ENCODE peak calls at places on chromosomes 2 and 18, in four cellular contexts. E, X, W and O are unnamed samples.
A peak's percentile ranks its signal among the peaks of the same experiment; 100 is the strongest.

GRCh38 chr18:36375118-36375517 is 77.6 kb downstream of the FHOD3 start:
- DNase-seq in E (no peak), X (no peak), W (no peak), O (no peak)

GRCh38 chr2:7269993-7270392 is 352.8 kb downstream of the RNF144A start:
- DNase-seq in E (no peak), X (no peak), W (no peak), O (no peak)

GRCh38 chr2:115542331-115542730 is 1099.9 kb downstream of the DPP10 start:
- DNase-seq in E (no peak), X (no peak), W (no peak), O (no peak)

GRCh38 chr18:78528437-78529228 is 451.0 kb upstream of the SALL3 start:
- DNase-seq in E (no peak), X (no peak), W (no peak), O (no peak)

GRCh38 chr2:207473203-207473865 is 56.4 kb upstream of the CREB1 start:
- DNase-seq in E (no peak), X (peak; percentile 62), W (peak; percentile 50), O (no peak)

GRCh38 chr2:84830758-84831500 is 50.0 kb downstream of the TRABD2A start:
- DNase-seq in E (no peak), X (no peak), W (no peak), O (no peak)

GRCh38 chr2:66897676-66898280 is 462.9 kb downstream of the MEIS1 start:
- DNase-seq in E (no peak), X (no peak), W (no peak), O (no peak)

GRCh38 chr2:226835420-226835795 is 446 bp upstream of the RHBDD1 start:
- DNase-seq in E (no peak), X (no peak), W (peak; percentile 36), O (no peak)

GRCh38 chr2:29012211-29012681 is 31.1 kb downstream of the TOGARAM2 start:
- DNase-seq in E (peak; percentile 62), X (peak; percentile 80), W (peak; percentile 93), O (no peak)

GRCh38 chr2:118242216-118242615 is 153.9 kb downstream of the INSIG2 start:
- DNase-seq in E (no peak), X (no peak), W (no peak), O (no peak)

GRCh38 chr2:55620123-55620779 is 2.8 kb upstream of the PPP4R3B start:
- DNase-seq in E (no peak), X (no peak), W (no peak), O (no peak)

GRCh38 chr2:180873219-180873618 is 107.2 kb upstream of the UBE2E3 start:
- DNase-seq in E (no peak), X (no peak), W (no peak), O (no peak)

GRCh38 chr2:106068415-106068814 is 125.7 kb downstream of the UXS1 start:
- DNase-seq in E (no peak), X (no peak), W (no peak), O (no peak)

GRCh38 chr2:152541712-152542111 is 175.5 kb downstream of the PRPF40A start:
- DNase-seq in E (no peak), X (no peak), W (no peak), O (no peak)

DNA sequence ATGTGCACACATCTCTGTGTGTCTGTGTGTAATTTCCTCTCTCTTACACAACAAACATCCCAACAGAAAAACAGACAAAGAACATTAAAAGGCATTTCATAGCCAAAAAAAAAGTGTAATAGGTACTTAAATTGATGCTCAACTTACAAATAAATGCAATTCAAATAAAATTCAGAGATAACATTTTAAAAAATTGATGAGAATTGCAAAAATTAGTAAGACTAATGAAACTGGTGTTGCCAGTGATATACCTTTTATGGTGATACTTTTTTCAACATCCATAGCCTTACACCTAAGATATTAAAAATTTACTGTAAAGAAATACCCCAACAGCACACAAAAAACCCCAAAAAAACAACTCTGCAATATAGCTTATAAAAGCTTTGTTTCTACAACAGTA is 76.0 kb downstream of the SS18 start:
- DNase-seq in E (no peak), X (no peak), W (no peak), O (no peak)
- H3K36me3 ChIP-seq in E (peaks cover 46% of the 10 kb centered on the region), X (peaks cover 3% of the 10 kb centered on the region), W (peaks cover 61% of the 10 kb centered on the region), O (peaks cover 7% of the 10 kb centered on the region)

GRCh38 chr2:197455428-197455827 is 2.1 kb downstream of the COQ10B start:
- DNase-seq in E (no peak), X (no peak), W (no peak), O (no peak)

GRCh38 chr2:197453914-197454398 is 604 bp downstream of the COQ10B start:
- DNase-seq in E (no peak), X (no peak), W (no peak), O (no peak)

GRCh38 chr2:197452754-197453122 is 614 bp upstream of the COQ10B start:
- DNase-seq in E (no peak), X (no peak), W (no peak), O (no peak)

GRCh38 chr2:197453123-197453913 is at the start of gene COQ10B:
- DNase-seq in E (peak; percentile 100), X (peak; percentile 99), W (peak; percentile 100), O (peak; percentile 100)

DNA sequence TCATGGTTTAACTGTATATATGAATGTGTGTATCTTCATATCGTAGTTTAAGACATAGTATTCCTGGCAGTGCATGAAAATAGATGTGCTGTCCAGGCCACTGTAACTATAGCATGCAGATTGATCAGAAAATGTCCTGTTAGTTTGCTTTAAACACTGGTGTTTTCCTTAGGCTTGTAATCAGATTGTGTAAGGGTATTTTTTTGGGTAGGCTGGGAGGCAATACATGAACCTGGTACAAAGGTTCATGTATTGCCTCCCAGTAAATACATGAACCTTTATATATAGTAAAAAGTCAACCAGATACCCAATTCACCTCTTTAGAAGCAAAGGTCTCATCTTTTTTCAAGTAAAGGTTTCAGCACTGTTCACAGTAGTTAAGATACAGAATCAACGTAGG is 1.6 kb downstream of the COQ10B start:
- DNase-seq in E (no peak), X (no peak), W (no peak), O (no peak)
- H3K4me1 ChIP-seq in E (peaks cover 37% of the 10 kb centered on the region), X (peaks cover 29% of the 10 kb centered on the region), W (peaks cover 24% of the 10 kb centered on the region), O (peaks cover 15% of the 10 kb centered on the region)

DNA sequence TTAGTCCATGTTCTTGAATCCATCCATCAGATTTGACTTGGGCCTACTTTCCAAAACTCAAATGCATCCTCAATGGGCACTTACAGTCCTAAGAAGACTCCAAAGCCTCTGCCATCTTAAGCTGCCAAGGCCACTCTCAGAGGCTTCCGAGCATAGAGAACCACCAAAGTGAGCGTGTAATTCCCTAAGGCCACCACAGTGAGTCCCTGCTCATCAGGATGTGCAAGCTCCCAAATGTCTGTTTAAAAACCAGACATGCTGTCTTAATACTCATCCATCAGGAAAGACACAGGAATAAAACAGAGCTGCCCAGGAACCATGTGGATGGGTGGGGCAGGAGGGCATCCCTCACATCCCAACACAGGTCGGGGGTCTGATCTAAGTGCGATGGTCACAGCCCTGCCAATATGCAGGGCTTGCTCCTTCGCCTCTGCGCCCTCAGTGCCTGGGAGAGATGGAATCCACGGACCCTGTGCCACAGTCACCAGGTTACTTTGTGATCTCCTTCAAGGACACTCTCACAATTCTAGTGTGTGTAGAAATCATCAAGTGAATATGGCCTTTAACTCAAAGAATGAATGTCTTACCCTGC is 80.4 kb downstream of the POLR1A start:
- DNase-seq in E (no peak), X (no peak), W (no peak), O (no peak)
- H3K36me3 ChIP-seq in E (peaks cover 49% of the 10 kb centered on the region), X (no peaks in the 10 kb centered on the region), W (peaks cover 46% of the 10 kb centered on the region), O (peaks cover 21% of the 10 kb centered on the region)

GRCh38 chr2:65381607-65382032 is 50.8 kb downstream of the SPRED2 start:
- DNase-seq in E (no peak), X (no peak), W (no peak), O (no peak)

GRCh38 chr2:65379721-65380171 is 52.7 kb downstream of the SPRED2 start:
- DNase-seq in E (no peak), X (no peak), W (no peak), O (no peak)

GRCh38 chr2:65378308-65378689 is 54.1 kb downstream of the SPRED2 start:
- DNase-seq in E (no peak), X (no peak), W (no peak), O (no peak)

GRCh38 chr2:65379168-65379672 is 53.2 kb downstream of the SPRED2 start:
- DNase-seq in E (no peak), X (no peak), W (no peak), O (no peak)

GRCh38 chr2:65380243-65380642 is 52.2 kb downstream of the SPRED2 start:
- DNase-seq in E (no peak), X (no peak), W (no peak), O (no peak)
- H3K4me1 ChIP-seq in E (peaks cover 36% of the 10 kb centered on the region), X (peaks cover 80% of the 10 kb centered on the region), W (peaks cover 49% of the 10 kb centered on the region), O (peaks cover 48% of the 10 kb centered on the region)

DNA sequence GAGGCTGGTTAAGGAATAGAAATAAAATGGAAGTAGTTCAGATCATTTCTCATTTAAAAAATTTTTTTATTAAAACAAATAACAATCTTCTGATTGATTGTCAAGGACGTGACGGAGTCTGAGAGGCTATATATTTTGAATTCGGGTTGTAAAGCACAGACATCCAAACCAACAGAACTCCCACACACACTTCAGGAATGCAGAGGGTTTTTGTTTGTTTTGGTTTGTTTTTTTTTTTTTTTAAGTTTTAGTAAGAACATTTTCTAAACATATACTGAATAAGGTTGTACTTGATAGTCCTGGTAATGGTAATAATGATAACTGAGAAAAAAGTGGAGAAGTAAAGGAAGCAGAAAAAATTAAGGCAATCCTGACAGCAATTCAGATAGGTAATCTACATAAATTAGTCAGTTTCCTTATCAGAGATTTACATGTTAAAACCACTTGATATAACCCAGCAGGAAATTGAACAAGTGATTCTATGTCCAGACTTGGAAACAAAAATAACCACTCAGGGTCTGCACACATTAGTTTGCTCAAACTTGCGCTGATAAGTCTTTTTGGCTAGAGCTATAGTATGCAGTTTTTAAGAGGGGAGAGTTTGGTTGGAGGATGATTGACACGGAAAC is 51.5 kb upstream of the CTAGE1 start:
- DNase-seq in E (no peak), X (no peak), W (no peak), O (no peak)
- H3K36me3 ChIP-seq in E (no peaks in the 10 kb centered on the region), X (no peaks in the 10 kb centered on the region), W (no peaks in the 10 kb centered on the region), O (no peaks in the 10 kb centered on the region)

DNA sequence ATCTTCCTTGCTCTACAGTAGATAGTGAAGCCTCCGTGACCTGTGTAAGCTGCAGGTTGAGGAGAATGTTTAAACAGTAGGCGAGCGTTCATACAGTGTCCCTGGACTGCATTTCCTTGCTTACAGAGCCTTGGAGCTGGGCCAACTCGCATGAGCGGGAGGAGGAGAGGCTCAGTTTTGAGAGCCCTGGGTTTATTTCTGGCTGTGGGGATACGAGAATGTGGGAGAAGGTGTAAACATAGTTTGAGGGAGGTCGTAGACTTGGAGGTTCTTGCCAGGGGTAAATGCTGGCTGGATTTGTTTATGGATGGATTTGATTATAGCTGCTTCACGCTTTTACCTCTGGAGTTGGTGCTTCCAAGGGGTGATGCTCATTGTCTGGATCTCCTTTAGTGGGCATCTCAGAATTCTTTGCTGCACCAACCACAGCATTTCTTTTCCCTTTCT is 20.8 kb downstream of the CRIM1 start:
- DNase-seq in E (no peak), X (peak; percentile 81), W (peak; percentile 89), O (peak; percentile 89)
- H3K4me1 ChIP-seq in E (no peaks in the 10 kb centered on the region), X (peaks cover 69% of the 10 kb centered on the region), W (peaks cover 83% of the 10 kb centered on the region), O (peaks cover 73% of the 10 kb centered on the region)

DNA sequence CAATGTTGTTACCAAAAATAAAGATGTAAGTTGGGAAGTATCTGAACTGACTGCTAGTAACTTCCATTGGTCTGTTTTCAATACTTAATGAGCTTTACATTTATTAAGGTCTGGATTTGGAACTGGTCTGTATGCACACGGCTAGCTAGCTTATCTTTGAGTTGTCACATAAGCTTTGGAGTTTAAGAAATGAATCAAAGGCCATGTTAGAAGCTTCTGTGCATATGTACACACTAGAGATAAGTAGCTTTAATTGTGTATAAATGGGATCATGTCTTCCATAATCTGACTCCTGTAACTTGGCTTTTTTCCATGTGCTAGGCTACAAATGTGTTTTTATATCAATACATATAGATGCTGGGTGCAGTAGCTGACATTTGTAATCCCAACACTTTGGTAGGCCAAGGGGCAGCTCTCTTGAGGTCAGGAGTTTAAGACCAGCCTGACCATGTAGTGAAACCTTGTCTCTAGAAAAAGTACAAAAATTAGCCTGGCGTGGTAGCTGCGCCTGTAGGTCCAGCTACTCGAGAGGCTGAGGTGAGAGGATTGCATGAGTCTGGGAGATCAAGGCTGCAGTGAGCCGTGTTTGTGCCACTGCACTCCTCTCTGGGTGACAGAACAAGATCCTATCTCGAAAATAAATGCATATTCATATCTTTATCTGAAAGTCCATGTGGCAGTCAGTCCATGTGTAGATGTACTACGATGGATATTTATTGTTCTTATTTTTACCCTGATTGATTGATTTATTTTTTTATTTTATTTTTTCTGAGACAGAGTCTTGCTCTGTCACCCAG is 27.2 kb downstream of the ATIC start:
- DNase-seq in E (no peak), X (no peak), W (no peak), O (no peak)
- H3K36me3 ChIP-seq in E (peaks cover 95% of the 10 kb centered on the region), X (no peaks in the 10 kb centered on the region), W (peaks cover 82% of the 10 kb centered on the region), O (peaks cover 10% of the 10 kb centered on the region)